ENCODE peak calls at places on chromosomes 7 and 10, in four cellular contexts. P is endothelial cell, U is fibroblast of mammary gland, B is esophagus squamous epithelium. X is an unnamed sample.

GRCh38 chr7:154928136-154929005 is 74.6 kb downstream of the PAXIP1 start:
- DNase-seq in P (no peak), B (no peak), U (peak), X (peak)

GRCh38 chr10:83736008-83736407 is 403.3 kb upstream of the GHITM start:
- DNase-seq in B (no peak), U (no peak), P (no peak), X (no peak)

GRCh38 chr7:1944619-1945210 is 274.6 kb downstream of the ELFN1 start:
- DNase-seq in P (no peak), U (no peak), B (no peak), X (no peak)

GRCh38 chr10:132141526-132142395 is 45.0 kb upstream of the DPYSL4 start:
- DNase-seq in U (no peak), B (no peak), P (no peak), X (no peak)

GRCh38 chr10:113639966-113640365 is 23.9 kb downstream of the NRAP start:
- DNase-seq in B (no peak), U (no peak), P (no peak), X (no peak)

GRCh38 chr10:56622335-56622973 is 261.4 kb upstream of the ZWINT start:
- DNase-seq in P (no peak), B (no peak), U (no peak), X (no peak)

GRCh38 chr10:14608381-14609001 is 166.2 kb downstream of the FAM107B start:
- DNase-seq in P (no peak), U (no peak), B (no peak), X (peak)

GRCh38 chr7:29005829-29006228 is 47.7 kb upstream of the TRIL start:
- DNase-seq in P (no peak), B (no peak), U (peak), X (no peak)

GRCh38 chr10:29634764-29635625 is at the start of gene SVIL:
- DNase-seq in B (no peak), U (peak), P (no peak), X (no peak)

GRCh38 chr7:27175005-27175625 is 995 bp upstream of the HOXA10 start:
- DNase-seq in B (no peak), U (no peak), P (no peak), X (no peak)

GRCh38 chr10:30491204-30491603 is 57.2 kb downstream of the MAP3K8 start:
- DNase-seq in B (no peak), P (no peak), U (peak), X (no peak)

GRCh38 chr7:143384148-143384547 is 3.0 kb downstream of the ZYX start:
- DNase-seq in U (peak), B (no peak), P (no peak), X (no peak)

GRCh38 chr10:68602434-68602833 is 42.3 kb downstream of the TET1 start:
- DNase-seq in B (no peak), U (no peak), P (no peak), X (no peak)

GRCh38 chr10:53422223-53422888 is 649.8 kb upstream of the MBL2 start:
- DNase-seq in P (no peak), B (no peak), U (no peak), X (no peak)
- TF ChIP-seq CTCF in P (no peak), B (no peak), U (no peak), X (no peak)

GRCh38 chr7:6155596-6155995 is 116.8 kb downstream of the CYTH3 start:
- DNase-seq in P (no peak), U (no peak), B (no peak), X (no peak)
- TF ChIP-seq CTCF in P (no peak), U (no peak), B (no peak), X (no peak)

GRCh38 chr7:12004547-12004946 is 172.5 kb upstream of the THSD7A start:
- DNase-seq in B (no peak), P (no peak), U (no peak), X (no peak)

GRCh38 chr7:12002428-12002827 is 170.4 kb upstream of the THSD7A start:
- DNase-seq in U (no peak), P (no peak), B (no peak), X (no peak)

GRCh38 chr7:12007591-12007990 is 175.6 kb upstream of the THSD7A start:
- DNase-seq in P (no peak), B (no peak), U (no peak), X (no peak)
- TF ChIP-seq CTCF in P (no peak), B (no peak), U (no peak), X (no peak)

DNA sequence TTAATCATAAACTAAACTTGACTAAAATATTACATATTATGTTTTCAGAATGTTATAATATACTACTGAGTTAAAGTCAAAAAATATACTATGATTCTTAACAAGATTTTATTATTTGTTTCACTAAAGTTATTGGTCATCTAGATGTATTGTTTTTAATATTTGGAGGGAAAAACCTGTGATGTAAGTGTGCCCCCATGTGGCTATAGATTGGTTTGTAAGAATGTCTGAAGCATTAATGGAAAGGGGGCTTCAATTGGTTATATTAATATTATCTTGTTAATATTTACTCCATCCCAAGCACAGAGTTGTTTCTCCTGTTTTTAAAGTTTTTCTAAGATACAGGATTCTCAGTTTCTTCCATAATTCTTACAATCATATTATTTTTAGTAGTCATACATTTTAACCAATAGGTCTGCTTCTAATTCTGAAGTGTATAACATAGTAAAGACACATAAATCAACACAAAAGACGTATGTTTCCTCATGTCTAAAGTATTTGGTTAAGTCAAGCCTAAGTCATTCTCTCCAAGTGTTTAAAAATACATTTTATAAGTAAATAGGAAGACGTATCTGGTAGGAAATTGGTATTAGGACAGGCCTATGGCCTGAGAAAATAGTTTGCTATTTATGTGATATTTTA is 58.0 kb downstream of the GNAT3 start:
- DNase-seq in U (peak), P (no peak), B (no peak), X (no peak)
- TF ChIP-seq CTCF in U (peak), P (peak), B (peak), X (no peak)

GRCh38 chr10:123236122-123236521 is 81.9 kb downstream of the BUB3 start:
- DNase-seq in P (peak), B (no peak), U (no peak), X (no peak)
- TF ChIP-seq CTCF in P (no peak), B (no peak), U (no peak), X (no peak)

X was measured in activated B cell treated with CpG ODN at 0.5 μM for 24 hours.